ENCODE peak calls at places on chromosomes 7 and 10, in five cellular contexts. B is HCT116, G is mesenchymal stem cell, H is IMR-90, W is mesendoderm. I is an unnamed sample.

GRCh38 chr10:12799144-12799543 is 202.4 kb downstream of the CCDC3 start:
- DNase-seq in B (no peak), G (no peak), H (no peak), W (no peak), I (no peak)

GRCh38 chr7:92645531-92646061 is 55.4 kb upstream of the FAM133B start:
- DNase-seq in B (peak; percentile 45), G (no peak), H (peak; percentile 15), W (no peak), I (no peak)

GRCh38 chr7:40640566-40640965 is 505.8 kb downstream of the SUGCT start:
- DNase-seq in B (no peak), G (peak; percentile 38), H (peak; percentile 49), W (no peak), I (no peak)

GRCh38 chr7:131107343-131108211 is 220.1 kb upstream of the MKLN1 start:
- DNase-seq in B (peak; percentile 44), G (peak; percentile 96), H (peak; percentile 83), W (peak; percentile 79), I (peak; percentile 93)

GRCh38 chr7:4692055-4692454 is 10.0 kb downstream of the FOXK1 start:
- DNase-seq in B (no peak), G (no peak), H (no peak), W (no peak), I (no peak)

GRCh38 chr7:151759591-151760042 is 117.3 kb downstream of the PRKAG2 start:
- DNase-seq in B (peak; percentile 57), G (peak; percentile 68), H (peak; percentile 65), W (peak; percentile 84), I (peak; percentile 86)

GRCh38 chr10:94210465-94211186 is 152.1 kb downstream of the NOC3L start:
- DNase-seq in B (no peak), G (no peak), H (no peak), W (no peak), I (no peak)

GRCh38 chr10:119449760-119450461 is 92.6 kb downstream of the RGS10 start:
- DNase-seq in B (no peak), G (peak; percentile 77), H (peak; percentile 59), W (peak; percentile 42), I (peak; percentile 46)

GRCh38 chr10:125878957-125879835 is 1.9 kb downstream of the DHX32 start:
- DNase-seq in B (peak; percentile 93), G (peak; percentile 96), H (peak; percentile 96), W (peak; percentile 47), I (peak; percentile 78)

GRCh38 chr10:75231672-75232581 is 3.8 kb downstream of the COMTD1 start:
- DNase-seq in B (no peak), G (no peak), H (no peak), W (no peak), I (no peak)

GRCh38 chr10:97089209-97089865 is 96.4 kb downstream of the SLIT1 start:
- DNase-seq in B (no peak), G (no peak), H (no peak), W (peak; percentile 68), I (no peak)

GRCh38 chr7:118184392-118184899 is 482 bp downstream of the LSM8 start:
- DNase-seq in B (no peak), G (no peak), H (no peak), W (no peak), I (peak; percentile 41)

GRCh38 chr10:3467052-3467906 is 294.7 kb upstream of the PITRM1 start:
- DNase-seq in B (peak; percentile 93), G (peak; percentile 99), H (peak; percentile 93), W (peak; percentile 87), I (peak; percentile 96)

GRCh38 chr7:27802977-27803376 is 63.0 kb downstream of the TAX1BP1 start:
- DNase-seq in B (no peak), G (no peak), H (no peak), W (no peak), I (peak; percentile 85)

GRCh38 chr7:22723171-22723601 is 3.8 kb upstream of the IL6 start:
- DNase-seq in B (no peak), G (peak; percentile 89), H (peak; percentile 47), W (no peak), I (peak; percentile 40)

GRCh38 chr7:24715661-24716479 is 41.4 kb downstream of the GSDME start:
- DNase-seq in B (peak; percentile 22), G (peak; percentile 61), H (peak; percentile 66), W (peak; percentile 84), I (peak; percentile 44)

GRCh38 chr10:29124864-29125263 is 164.0 kb upstream of the LYZL1 start:
- DNase-seq in B (no peak), G (no peak), H (no peak), W (no peak), I (no peak)

GRCh38 chr7:923108-924041 is 31.1 kb downstream of the ADAP1 start:
- DNase-seq in B (no peak), G (peak; percentile 80), H (peak; percentile 47), W (peak; percentile 48), I (no peak)

GRCh38 chr10:78545756-78546155 is 512.1 kb downstream of the RPS24 start:
- DNase-seq in B (peak; percentile 32), G (no peak), H (no peak), W (peak; percentile 55), I (no peak)

GRCh38 chr10:33655165-33655815 is 320.8 kb upstream of the NRP1 start:
- DNase-seq in B (no peak), G (no peak), H (no peak), W (no peak), I (peak; percentile 5)

GRCh38 chr10:127292888-127293287 is 96.5 kb upstream of the INSYN2A start:
- DNase-seq in B (no peak), G (no peak), H (no peak), W (no peak), I (no peak)

GRCh38 chr10:127972958-127973357 is 66.1 kb downstream of the PTPRE start:
- DNase-seq in B (no peak), G (no peak), H (no peak), W (no peak), I (no peak)

GRCh38 chr10:23293145-23293724 is 51.4 kb downstream of the C10orf67 start:
- DNase-seq in B (peak; percentile 33), G (peak; percentile 29), H (peak; percentile 9), W (peak; percentile 68), I (peak; percentile 23)

DNA sequence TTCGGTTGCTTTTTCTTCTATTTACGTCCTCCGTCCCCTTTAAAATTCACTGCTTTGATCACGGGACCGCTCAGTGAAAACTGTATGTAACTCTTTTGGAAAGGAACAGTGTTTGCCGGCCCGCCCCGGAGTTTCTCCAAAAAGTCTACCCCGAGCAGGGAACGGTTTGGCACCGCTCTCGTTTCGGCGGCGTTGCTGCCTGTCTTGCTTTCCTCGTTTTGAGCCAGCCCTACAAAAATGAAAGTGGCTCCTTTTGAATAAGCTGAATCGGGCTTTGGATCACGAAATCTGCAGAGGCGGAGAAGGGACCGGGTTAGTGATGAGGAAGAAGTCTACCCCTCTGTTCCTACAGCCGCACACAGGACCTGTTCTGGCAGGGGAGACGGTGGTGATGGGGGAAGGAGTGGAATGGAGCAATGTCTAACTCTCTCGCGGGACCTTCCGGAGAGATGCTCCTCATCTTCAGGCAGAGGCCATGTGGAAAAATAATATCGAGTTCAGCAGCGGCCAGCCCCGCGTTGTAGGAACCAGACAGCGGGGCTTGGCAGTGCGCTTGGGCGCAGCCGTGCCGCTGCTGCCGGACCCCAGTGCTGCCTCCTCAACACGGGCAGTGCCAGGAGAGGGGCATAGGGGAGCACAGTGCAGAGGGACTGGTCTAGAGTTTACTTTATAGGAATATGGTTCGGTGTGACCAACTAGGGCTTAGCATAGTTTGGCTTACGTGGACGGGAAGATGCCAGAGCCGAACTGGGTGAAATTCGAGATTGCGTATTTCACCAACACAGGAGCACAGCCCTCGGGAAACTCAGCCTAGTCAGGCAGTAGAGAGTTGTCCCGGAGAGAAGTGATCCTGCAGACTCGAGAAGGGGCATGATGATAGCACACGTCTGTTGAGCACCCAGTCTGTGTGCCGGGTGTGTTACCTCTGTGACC is 1.4 kb downstream of the HTRA1 start:
- DNase-seq in B (no peak), G (peak; percentile 62), H (peak; percentile 51), W (no peak), I (peak; percentile 78)
- H3K9ac ChIP-seq in B (no peak overlapping the region), G (peak overlapping the region; percentile 93), H (peak overlapping the region; percentile 50), W (no peak overlapping the region), I (peak overlapping the region; percentile 93)

DNA sequence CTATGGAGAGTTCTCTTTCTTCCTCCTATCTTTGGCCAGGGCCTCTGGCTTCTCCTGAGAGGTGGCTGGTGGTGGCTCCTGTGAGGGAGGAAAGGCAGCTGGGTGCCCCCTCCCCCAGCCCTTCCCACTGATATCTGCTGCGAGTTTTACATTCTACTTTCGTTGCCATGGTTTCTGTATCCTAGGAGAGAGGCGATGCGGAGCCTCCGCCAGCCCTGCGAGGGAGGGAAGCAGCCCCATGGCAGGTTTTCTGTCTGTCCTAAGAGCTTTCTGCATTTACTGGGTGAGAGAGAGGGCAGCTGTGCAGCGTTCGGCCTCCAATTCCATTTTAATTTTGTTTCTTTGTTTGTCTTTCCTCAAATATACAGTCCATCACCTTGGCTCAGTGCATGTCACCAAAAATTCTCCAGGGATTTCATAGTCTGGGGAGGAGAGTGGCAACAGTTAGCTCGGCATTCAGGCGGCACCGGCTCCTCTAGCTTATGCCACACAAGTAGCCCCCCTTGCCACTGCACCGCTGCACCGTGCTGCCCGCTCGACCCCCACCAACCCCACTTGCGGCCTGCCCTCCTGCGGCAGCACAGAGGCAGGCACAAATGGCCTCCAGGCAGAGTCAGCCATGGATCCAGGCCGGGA is 20.4 kb downstream of the DNAJB12 start:
- DNase-seq in B (no peak), G (peak; percentile 91), H (peak; percentile 50), W (peak; percentile 95), I (no peak)
- H3K9ac ChIP-seq in B (no peak overlapping the region), G (no peak overlapping the region), H (no peak overlapping the region), W (no peak overlapping the region), I (no peak overlapping the region)

GRCh38 chr10:106401967-106402366 is 762.5 kb downstream of the SORCS1 start:
- DNase-seq in B (no peak), G (no peak), H (no peak), W (no peak), I (no peak)

GRCh38 chr10:106399112-106399511 is 765.4 kb downstream of the SORCS1 start:
- DNase-seq in B (no peak), G (no peak), H (no peak), W (peak; percentile 88), I (no peak)

GRCh38 chr10:106401161-106401560 is 763.3 kb downstream of the SORCS1 start:
- DNase-seq in B (no peak), G (no peak), H (peak; percentile 40), W (peak; percentile 26), I (peak; percentile 77)

DNA sequence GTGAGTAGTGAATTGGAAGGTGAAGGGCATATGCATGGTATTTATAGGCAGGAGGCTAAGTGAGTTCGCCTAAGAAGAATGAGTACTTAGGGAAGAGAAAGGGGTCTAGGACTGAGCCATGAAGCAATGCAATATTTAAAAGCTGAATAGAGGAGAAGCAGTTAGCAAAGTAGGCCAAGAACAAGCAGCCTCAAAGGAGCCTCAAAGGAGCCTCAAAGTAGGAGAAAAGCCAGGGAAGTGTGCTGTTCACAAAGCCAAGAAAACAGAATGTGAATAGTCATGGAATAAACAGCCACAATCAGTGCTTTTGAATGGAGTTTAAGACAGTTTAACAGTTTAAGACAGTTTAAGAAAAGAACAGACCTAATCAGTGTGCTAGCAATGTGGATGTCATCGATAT is 762.1 kb downstream of the SORCS1 start:
- DNase-seq in B (no peak), G (no peak), H (peak; percentile 40), W (peak; percentile 5), I (no peak)
- H3K9ac ChIP-seq in B (no peak overlapping the region), G (no peak overlapping the region), H (no peak overlapping the region), W (peak overlapping the region; percentile 4), I (no peak overlapping the region)

GRCh38 chr7:89680161-89680560 is 474.1 kb upstream of the STEAP1 start:
- DNase-seq in B (no peak), G (no peak), H (no peak), W (no peak), I (no peak)
- H3K9ac ChIP-seq in B (no peak overlapping the region), G (no peak overlapping the region), H (no peak overlapping the region), W (no peak overlapping the region), I (no peak overlapping the region)

I was measured in adipocyte.